ENCODE peak calls at places on chromosomes 4 and X, in nine cellular contexts. T is HS-5, D is fibroblast of the aortic adventitia, Y is RKO, O is KBM-7, M is endothelial cell, I is AG10803, N is ELR, U is HTR-8/SVneo. Q is an unnamed sample.

GRCh38 chrX:109707322-109707721 is 25.7 kb downstream of the ACSL4 start:
- DNase-seq in O (no peak), U (no peak), Y (no peak), I (no peak), N (no peak), D (no peak), T (no peak), M (no peak), Q (no peak)

GRCh38 chr4:110211007-110211769 is 12.8 kb upstream of the ELOVL6 start:
- DNase-seq in M (no peak), Y (peak), D (peak), O (peak), T (no peak), I (peak), N (peak), U (peak), Q (peak)

GRCh38 chrX:1419545-1420355 is 27.8 kb upstream of the SLC25A6 start:
- DNase-seq in U (no peak), D (no peak), N (no peak), I (no peak), T (no peak), M (no peak), Y (no peak), O (no peak), Q (no peak)

GRCh38 chr4:146143888-146144287 is 31.6 kb upstream of the LSM6 start:
- DNase-seq in N (no peak), I (no peak), T (no peak), U (no peak), M (no peak), D (no peak), Y (no peak), O (peak), Q (no peak)

GRCh38 chrX:134484039-134484438 is 24.1 kb downstream of the HPRT1 start:
- DNase-seq in U (no peak), Y (peak), O (peak), M (no peak), I (peak), D (peak), N (peak), T (no peak), Q (no peak)

GRCh38 chrX:70134116-70134477 is 850 bp downstream of the IGBP1 start:
- DNase-seq in U (peak), O (no peak), M (peak), T (no peak), Y (peak), N (peak), I (peak), D (peak), Q (peak)

GRCh38 chr4:53563824-53564223 is 27.5 kb downstream of the LNX1 start:
- DNase-seq in U (no peak), M (no peak), N (peak), I (peak), O (no peak), Y (peak), D (peak), T (peak), Q (peak)

GRCh38 chr4:157992038-157992706 is 180.7 kb downstream of the GASK1B start:
- DNase-seq in D (peak), M (peak), I (peak), O (peak), N (peak), T (peak), U (peak), Y (peak), Q (no peak)

GRCh38 chrX:17328837-17329236 is 46.2 kb upstream of the NHS start:
- DNase-seq in M (no peak), U (no peak), N (no peak), I (no peak), O (no peak), D (no peak), Y (no peak), T (no peak), Q (no peak)

GRCh38 chrX:103464071-103464773 is 55.1 kb downstream of the RAB40A start:
- DNase-seq in O (peak), N (peak), I (peak), U (no peak), Y (peak), M (peak), D (peak), T (no peak), Q (no peak)

GRCh38 chr4:74675673-74676279 is 118.5 kb downstream of the BTC start:
- DNase-seq in Y (peak), O (peak), U (peak), N (peak), T (no peak), D (peak), M (peak), I (peak), Q (peak)

GRCh38 chr4:38322709-38323108 is 341.3 kb upstream of the KLF3 start:
- DNase-seq in N (peak), U (peak), O (no peak), M (no peak), D (peak), I (peak), T (peak), Y (no peak), Q (peak)

GRCh38 chrX:68932611-68933010 is 103.8 kb downstream of the EFNB1 start:
- DNase-seq in T (no peak), D (peak), M (no peak), I (no peak), Y (no peak), O (no peak), N (no peak), U (no peak), Q (no peak)

GRCh38 chr4:44629280-44629866 is 22.1 kb downstream of the YIPF7 start:
- DNase-seq in I (peak), O (peak), D (peak), N (peak), T (peak), M (peak), U (peak), Y (peak), Q (peak)

GRCh38 chr4:139278956-139279722 is 886 bp downstream of the MGARP start:
- DNase-seq in O (no peak), U (no peak), T (no peak), I (no peak), M (peak), N (no peak), Y (no peak), D (no peak), Q (no peak)

GRCh38 chr4:145452447-145453162 is 29.0 kb upstream of the SMAD1 start:
- DNase-seq in U (no peak), Y (no peak), M (no peak), N (no peak), D (no peak), T (no peak), O (no peak), I (no peak), Q (no peak)

GRCh38 chr4:121155893-121156292 is 8.2 kb downstream of the TNIP3 start:
- DNase-seq in Y (peak), T (peak), D (peak), O (no peak), N (peak), U (peak), I (peak), M (no peak), Q (no peak)

Q was measured in HS-27A.